ENCODE peak calls at places on chromosome 17, in five cellular contexts. Q is thoracic aorta, A is dorsolateral prefrontal cortex, D is GM12865, R is spleen. N is an unnamed sample.

GRCh38 chr17:14359251-14359939 is 58.5 kb downstream of the HS3ST3B1 start:
- DNase-seq in R (peak), Q (no peak), A (no peak), D (peak), N (no peak)

GRCh38 chr17:57739402-57740224 is 5.5 kb downstream of the CCDC182 start:
- DNase-seq in R (no peak), Q (no peak), D (peak), A (no peak), N (no peak)

GRCh38 chr17:65801513-65801912 is 240.1 kb upstream of the AXIN2 start:
- DNase-seq in R (no peak), Q (no peak), A (no peak), D (no peak), N (no peak)

GRCh38 chr17:62681061-62681938 is 53.8 kb downstream of the MRC2 start:
- DNase-seq in R (no peak), A (no peak), D (no peak), Q (no peak), N (no peak)

GRCh38 chr17:35132816-35133550 is 9.1 kb downstream of the NLE1 start:
- DNase-seq in R (no peak), Q (no peak), A (no peak), D (no peak), N (no peak)

GRCh38 chr17:75869282-75870141 is 8.9 kb downstream of the TRIM47 start:
- DNase-seq in A (peak), D (no peak), R (no peak), Q (no peak), N (peak)

GRCh38 chr17:35730400-35731005 is 936 bp upstream of the RASL10B start:
- DNase-seq in D (no peak), A (no peak), R (no peak), Q (no peak), N (no peak)

GRCh38 chr17:1742371-1743093 is at the start of gene SERPINF2:
- DNase-seq in R (no peak), D (no peak), A (no peak), Q (no peak), N (no peak)

GRCh38 chr17:8186446-8186786 is 3.6 kb downstream of the BORCS6 start:
- DNase-seq in A (no peak), R (no peak), D (no peak), Q (no peak), N (no peak)

GRCh38 chr17:8188408-8188839 is 1.6 kb downstream of the BORCS6 start:
- DNase-seq in Q (no peak), D (no peak), A (no peak), R (peak), N (no peak)

GRCh38 chr17:8185580-8186445 is 4.2 kb downstream of the BORCS6 start:
- DNase-seq in D (peak), A (peak), R (peak), Q (no peak), N (peak)

GRCh38 chr17:8187517-8188407 is 2.2 kb downstream of the BORCS6 start:
- DNase-seq in D (peak), A (peak), Q (peak), R (peak), N (peak)

DNA sequence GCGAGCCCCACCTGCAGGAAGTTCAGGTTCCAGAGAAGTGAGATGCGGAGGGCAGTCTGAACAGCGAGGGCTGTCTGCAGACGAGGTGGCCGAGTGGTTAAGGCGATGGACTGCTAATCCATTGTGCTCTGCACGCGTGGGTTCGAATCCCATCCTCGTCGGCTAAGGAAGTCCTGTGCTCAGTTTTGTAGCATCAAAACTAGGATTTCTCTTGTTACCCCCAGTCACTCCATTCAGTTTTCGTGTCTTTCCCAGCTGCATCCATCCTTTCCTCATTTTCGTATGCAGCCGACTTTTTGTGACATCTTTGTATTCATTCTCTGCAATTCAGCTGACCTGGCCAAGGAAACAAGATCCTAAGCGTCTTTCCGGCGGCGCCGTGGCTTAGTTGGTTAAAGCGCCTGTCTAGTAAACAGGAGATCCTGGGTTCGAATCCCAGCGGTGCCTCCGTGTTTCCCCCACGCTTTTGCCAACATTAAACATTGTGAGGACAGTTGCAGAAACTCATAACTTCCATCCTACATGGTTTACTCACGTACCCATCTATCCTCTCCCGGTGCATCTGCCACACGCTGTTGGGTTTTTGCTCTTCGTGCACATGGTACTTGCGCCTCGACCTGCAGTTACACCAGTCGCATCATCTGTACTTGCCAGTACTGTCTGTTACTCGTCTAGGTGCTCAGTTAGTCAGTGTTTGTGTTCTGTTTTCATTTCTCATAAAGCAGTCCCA is 3.0 kb downstream of the BORCS6 start:
- DNase-seq in D (peak), A (peak), Q (peak), R (peak), N (peak)
- H3K4me3 ChIP-seq in D (peak), A (peak), Q (peak), R (peak), N (peak)

DNA sequence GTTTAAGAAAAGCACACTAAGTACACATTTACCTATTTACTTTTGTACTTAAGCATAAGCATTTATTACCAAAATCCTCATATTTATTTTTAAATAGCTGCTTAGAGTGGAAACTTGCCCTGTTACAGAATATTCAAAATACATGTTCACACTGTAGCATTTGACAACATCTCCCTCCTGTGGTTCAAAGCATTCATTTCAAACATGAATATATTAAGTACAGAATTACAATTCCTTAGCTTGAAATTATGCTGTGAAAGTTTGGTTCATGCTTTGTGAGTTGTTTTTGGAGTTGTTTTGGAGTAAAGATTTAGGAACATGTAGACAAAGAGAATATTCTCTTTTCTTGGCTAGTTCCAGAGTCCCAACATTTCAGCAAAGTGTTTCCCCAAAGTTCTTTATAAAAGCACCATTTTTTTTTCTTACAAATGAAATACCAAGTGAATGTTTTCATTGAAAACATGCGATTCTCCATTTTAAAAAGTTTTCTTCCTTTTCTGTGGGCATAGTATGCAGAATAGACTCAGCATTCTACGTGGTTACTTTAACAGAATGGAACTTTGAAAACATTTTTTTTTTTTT is 33.2 kb downstream of the TUBD1 start:
- DNase-seq in R (no peak), Q (no peak), A (no peak), D (peak), N (peak)
- TF ChIP-seq CTCF in R (peak), Q (peak), A (peak), D (peak), N (peak)

DNA sequence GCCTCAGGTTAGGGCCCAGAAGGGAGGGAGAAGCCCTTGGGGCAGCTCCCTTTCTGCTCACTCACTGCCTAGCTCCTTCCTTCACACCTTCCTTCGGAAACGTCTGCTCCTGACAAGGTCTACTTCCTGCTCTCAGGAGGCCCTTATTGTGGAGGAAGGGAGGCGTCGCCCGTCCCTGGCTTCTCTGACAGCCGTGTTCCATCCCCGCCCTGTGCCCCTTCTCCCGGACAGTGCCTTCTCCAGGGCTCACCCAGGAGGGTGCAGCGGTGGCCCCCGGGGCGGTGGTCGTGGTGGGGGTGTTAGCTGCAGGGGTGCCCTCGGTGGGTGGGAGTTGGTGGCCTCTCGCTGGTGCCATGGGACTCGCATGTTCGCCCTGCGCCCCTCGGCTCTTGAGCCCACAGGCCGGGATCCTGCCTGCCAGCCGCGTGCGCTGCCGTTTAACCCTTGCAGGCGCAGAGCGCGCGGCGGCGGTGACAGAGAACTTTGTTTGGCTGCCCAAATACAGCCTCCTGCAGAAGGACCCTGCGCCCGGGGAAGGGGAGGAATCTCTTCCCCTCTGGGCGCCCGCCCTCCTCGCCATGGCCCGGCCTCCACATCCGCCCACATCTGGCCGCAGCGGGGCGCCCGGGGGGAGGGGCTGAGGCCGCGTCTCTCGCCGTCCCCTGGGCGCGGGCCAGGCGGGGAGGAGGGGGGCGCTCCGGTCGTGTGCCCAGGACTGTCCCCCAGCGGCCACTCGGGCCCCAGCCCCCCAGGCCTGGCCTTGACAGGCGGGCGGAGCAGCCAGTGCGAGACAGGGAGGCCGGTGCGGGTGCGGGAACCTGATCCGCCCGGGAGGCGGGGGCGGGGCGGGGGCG is 231.9 kb downstream of the SEC14L1 start:
- DNase-seq in A (no peak), Q (no peak), D (peak), R (peak), N (peak)
- H3K4me3 ChIP-seq in A (peak), Q (peak), D (peak), R (peak), N (peak)

GRCh38 chr17:16384557-16384956 is 3.7 kb downstream of the UBB start:
- DNase-seq in Q (no peak), A (no peak), D (no peak), R (no peak), N (no peak)
- TF ChIP-seq CTCF in Q (no peak), A (no peak), D (no peak), R (no peak), N (no peak)

GRCh38 chr17:45424769-45425124 is 7.9 kb downstream of the ARHGAP27 start:
- DNase-seq in A (no peak), D (no peak), Q (no peak), R (peak), N (no peak)

GRCh38 chr17:45425984-45426413 is 6.7 kb downstream of the ARHGAP27 start:
- DNase-seq in A (no peak), Q (no peak), D (no peak), R (peak), N (no peak)

GRCh38 chr17:45425125-45425983 is 7.3 kb downstream of the ARHGAP27 start:
- DNase-seq in R (peak), A (no peak), Q (no peak), D (no peak), N (peak)

GRCh38 chr17:45423304-45423703 is 9.4 kb downstream of the ARHGAP27 start:
- DNase-seq in Q (no peak), A (no peak), R (no peak), D (no peak), N (no peak)

GRCh38 chr17:45423936-45424335 is 8.7 kb downstream of the ARHGAP27 start:
- DNase-seq in R (no peak), D (no peak), A (no peak), Q (no peak), N (no peak)
- H3K4me3 ChIP-seq in R (no peak), D (no peak), A (no peak), Q (no peak), N (no peak)

DNA sequence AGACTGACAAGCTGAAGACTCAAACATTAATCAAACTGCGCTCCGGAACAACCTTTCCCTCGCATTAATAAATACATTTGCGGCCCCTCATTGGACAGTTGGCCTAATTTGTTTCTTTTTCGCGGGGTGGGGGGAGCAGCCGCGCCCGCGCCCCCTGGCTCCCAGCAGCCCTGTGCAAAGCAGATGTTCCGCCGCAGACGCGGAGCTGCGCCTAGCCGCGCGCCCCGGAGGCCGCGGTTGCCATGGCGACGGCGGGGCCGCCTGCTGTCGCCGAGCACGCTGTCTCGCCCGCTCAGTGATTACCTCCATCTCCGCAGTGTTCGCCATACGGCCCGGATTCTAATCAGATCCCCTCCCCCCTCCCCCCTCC is 25.5 kb downstream of the COPZ2 start:
- DNase-seq in A (peak), Q (no peak), R (peak), D (peak), N (no peak)
- TF ChIP-seq CTCF in A (no peak), Q (no peak), R (no peak), D (no peak), N (no peak)